ENCODE peak calls at places on chromosome 11, in five cellular contexts. C is left lung, P is mesenchymal stem cell, X is ovary, U is GM23248. F is an unnamed sample.

GRCh38 chr11:69027704-69028372 is 14.8 kb upstream of the MRGPRF start:
- DNase-seq in C (peak; percentile 81), P (peak; percentile 73), X (no peak), U (no peak), F (no peak)

GRCh38 chr11:61627831-61628753 is 47.2 kb upstream of the SYT7 start:
- DNase-seq in C (peak; percentile 65), P (peak; percentile 61), X (peak; percentile 50), U (peak; percentile 87), F (peak; percentile 86)

GRCh38 chr11:77085652-77086051 is 17.0 kb upstream of the OMP start:
- DNase-seq in C (peak; percentile 15), P (no peak), X (peak; percentile 19), U (no peak), F (no peak)

GRCh38 chr11:58028687-58029411 is 1.9 kb upstream of the OR6Q1 start:
- DNase-seq in C (no peak), P (peak; percentile 16), X (no peak), U (peak; percentile 56), F (no peak)

GRCh38 chr11:69496202-69496557 is 14.7 kb downstream of the LINC01488 start:
- DNase-seq in C (no peak), P (no peak), X (no peak), U (no peak), F (no peak)

GRCh38 chr11:109109916-109110315 is 312.1 kb upstream of the C11orf87 start:
- DNase-seq in C (no peak), P (no peak), X (no peak), U (no peak), F (no peak)

GRCh38 chr11:66411323-66411722 is 9.5 kb upstream of the NPAS4 start:
- DNase-seq in C (no peak), P (no peak), X (no peak), U (no peak), F (no peak)

GRCh38 chr11:36304349-36304748 is 8.3 kb downstream of the PRR5L start:
- DNase-seq in C (no peak), P (peak; percentile 19), X (no peak), U (peak; percentile 39), F (no peak)

GRCh38 chr11:30586251-30587144 is at the start of gene MPPED2:
- DNase-seq in C (no peak), P (no peak), X (peak; percentile 27), U (peak; percentile 17), F (peak; percentile 81)

GRCh38 chr11:75950141-75950540 is 135.1 kb downstream of the UVRAG start:
- DNase-seq in C (no peak), P (no peak), X (no peak), U (no peak), F (no peak)
- H3K4me1 ChIP-seq in C (peaks cover 12% of the 10 kb centered on the region), P (peaks cover 2% of the 10 kb centered on the region), X (peaks cover 5% of the 10 kb centered on the region), U (peaks cover 20% of the 10 kb centered on the region), F (peaks cover 5% of the 10 kb centered on the region)

GRCh38 chr11:2660357-2660939 is 39.3 kb downstream of the KCNQ1OT1 start:
- DNase-seq in C (no peak), P (no peak), X (no peak), U (no peak), F (no peak)
- H3K9me3 ChIP-seq in C (peaks cover 15% of the 10 kb centered on the region), P (peaks cover 80% of the 10 kb centered on the region), X (no peaks in the 10 kb centered on the region), U (peaks cover 5% of the 10 kb centered on the region), F (no peaks in the 10 kb centered on the region)

DNA sequence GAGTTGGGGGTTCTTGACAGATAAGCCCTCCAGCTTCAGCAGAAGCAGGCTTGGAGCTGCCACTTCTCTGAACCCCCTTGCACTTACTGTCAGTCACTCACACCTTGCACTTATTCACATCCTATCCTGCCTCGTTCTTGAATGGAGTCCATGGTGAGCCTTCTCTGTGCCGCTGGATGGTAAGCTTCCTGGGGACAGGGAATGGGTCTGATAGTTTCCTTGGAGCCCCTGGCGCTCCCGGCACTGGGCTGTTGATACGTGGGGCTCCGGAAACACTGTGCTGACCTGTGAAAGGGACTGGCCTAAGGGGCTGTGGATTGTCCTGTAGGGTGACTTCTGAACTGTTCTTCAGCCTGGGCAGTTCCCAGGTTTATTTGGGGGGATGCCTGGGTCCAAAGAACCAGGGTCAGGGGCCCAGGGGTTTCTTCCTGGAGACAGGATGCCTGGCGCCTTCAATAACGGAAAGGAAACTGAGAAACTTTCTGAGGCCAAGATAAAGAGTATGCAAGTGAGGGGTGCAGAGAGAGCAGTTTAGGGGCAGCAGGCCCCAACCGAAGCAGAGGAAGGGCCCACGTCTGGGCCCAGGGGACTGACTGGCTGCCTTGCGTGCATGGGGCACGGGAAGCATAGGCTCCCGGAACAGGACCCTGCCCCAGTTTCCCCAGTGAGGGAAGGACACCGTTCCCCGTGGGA is 709 bp upstream of the ST3GAL4 start:
- DNase-seq in C (no peak), P (no peak), X (no peak), U (peak; percentile 31), F (no peak)
- H3K4me1 ChIP-seq in C (peaks cover 83% of the 10 kb centered on the region), P (peaks cover 17% of the 10 kb centered on the region), X (peaks cover 36% of the 10 kb centered on the region), U (peaks cover 63% of the 10 kb centered on the region), F (peaks cover 31% of the 10 kb centered on the region)

DNA sequence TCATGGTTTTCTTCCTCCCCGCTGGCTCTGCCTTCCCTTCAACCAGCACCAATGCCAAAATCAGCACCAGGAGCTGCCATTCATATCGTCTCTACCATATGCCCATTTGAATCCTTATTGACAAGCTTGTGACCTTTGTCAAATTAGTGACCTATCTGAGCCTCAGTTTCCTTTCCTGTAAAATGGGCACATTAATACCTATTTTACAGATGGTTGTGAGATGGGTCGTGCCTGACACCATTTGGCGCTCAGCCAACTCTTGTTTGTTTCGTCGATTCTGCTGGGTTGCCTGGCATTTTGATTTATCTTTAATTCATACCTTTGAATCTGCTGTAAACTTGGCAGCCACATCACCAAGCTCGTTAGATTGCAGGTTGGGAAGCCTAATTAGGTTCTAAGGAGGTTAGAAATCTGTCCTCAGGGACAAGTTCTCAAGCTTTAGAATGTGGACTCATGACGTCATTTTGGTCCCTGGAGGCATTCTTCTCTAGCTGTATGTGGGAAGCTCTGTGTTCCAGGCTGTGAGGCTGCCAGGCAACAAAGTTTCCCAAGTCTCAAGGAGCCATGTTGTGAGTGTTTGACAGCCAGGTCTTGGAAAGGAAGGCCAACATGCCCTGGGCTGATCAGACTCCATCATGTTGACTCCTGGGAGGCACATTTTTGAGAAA is 61.0 kb downstream of the RPS6KA4 start:
- DNase-seq in C (no peak), P (peak; percentile 55), X (no peak), U (peak; percentile 61), F (no peak)
- H3K9me3 ChIP-seq in C (peaks cover 15% of the 10 kb centered on the region), P (peaks cover 21% of the 10 kb centered on the region), X (no peaks in the 10 kb centered on the region), U (no peaks in the 10 kb centered on the region), F (no peaks in the 10 kb centered on the region)

F was measured in right cardiac atrium.